ENCODE peak calls at places on chromosomes 11 and 22, in ten cellular contexts. B, S, F, Y, G, H, K, V, R and U are unnamed samples.

GRCh38 chr11:48006301-48006992 is 26.1 kb downstream of the PTPRJ start:
- DNase-seq in B (no peak), S (no peak), F (no peak), Y (peak; percentile 51), G (no peak), H (peak; percentile 62), K (no peak), V (no peak), R (peak; percentile 17), U (no peak)

GRCh38 chr11:112965601-112966125 is 4.4 kb downstream of the NCAM1 start:
- DNase-seq in B (no peak), S (peak; percentile 10), F (no peak), Y (no peak), G (peak; percentile 16), H (no peak), K (no peak), V (no peak), R (no peak), U (no peak)

GRCh38 chr11:1348748-1349073 is 39.3 kb upstream of the TOLLIP start:
- DNase-seq in B (no peak), S (no peak), F (no peak), Y (no peak), G (no peak), H (no peak), K (no peak), V (no peak), R (no peak), U (no peak)

GRCh38 chr11:67058506-67058905 is 1.9 kb downstream of the RHOD start:
- DNase-seq in B (no peak), S (no peak), F (no peak), Y (no peak), G (no peak), H (no peak), K (no peak), V (no peak), R (no peak), U (no peak)

GRCh38 chr11:109726061-109726460 is 304.1 kb downstream of the C11orf87 start:
- DNase-seq in B (no peak), S (no peak), F (no peak), Y (no peak), G (no peak), H (no peak), K (no peak), V (no peak), R (no peak), U (no peak)

GRCh38 chr22:45042263-45042662 is 32.5 kb upstream of the PHF21B start:
- DNase-seq in B (no peak), S (no peak), F (no peak), Y (no peak), G (no peak), H (no peak), K (no peak), V (no peak), R (no peak), U (no peak)

GRCh38 chr11:130216221-130216550 is 56.6 kb downstream of the ST14 start:
- DNase-seq in B (no peak), S (no peak), F (no peak), Y (no peak), G (no peak), H (no peak), K (no peak), V (no peak), R (no peak), U (peak; percentile 25)

GRCh38 chr11:85348945-85349344 is 278.2 kb downstream of the DLG2 start:
- DNase-seq in B (no peak), S (no peak), F (no peak), Y (no peak), G (no peak), H (no peak), K (no peak), V (no peak), R (no peak), U (no peak)

GRCh38 chr11:79396674-79397073 is 44.2 kb downstream of the TENM4 start:
- DNase-seq in B (no peak), S (no peak), F (no peak), Y (no peak), G (no peak), H (no peak), K (no peak), V (no peak), R (no peak), U (no peak)

GRCh38 chr22:46079861-46080821 is 70.2 kb upstream of the PPARA start:
- DNase-seq in B (no peak), S (no peak), F (no peak), Y (no peak), G (peak; percentile 88), H (no peak), K (peak; percentile 90), V (peak; percentile 85), R (peak; percentile 89), U (peak; percentile 71)

GRCh38 chr11:63974259-63975143 is at the start of gene COX8A:
- DNase-seq in B (peak; percentile 90), S (peak; percentile 100), F (peak; percentile 99), Y (peak; percentile 100), G (peak; percentile 96), H (peak; percentile 100), K (peak; percentile 92), V (peak; percentile 94), R (peak; percentile 99), U (peak; percentile 96)
- H3K36me3 ChIP-seq in B (no peaks in the 10 kb centered on the region), S (no peaks in the 10 kb centered on the region), F (no peaks in the 10 kb centered on the region), Y (peaks cover 5% of the 10 kb centered on the region), G (peaks cover 19% of the 10 kb centered on the region), H (peaks cover 6% of the 10 kb centered on the region), K (peaks cover 6% of the 10 kb centered on the region), V (peaks cover 6% of the 10 kb centered on the region), R (no peaks in the 10 kb centered on the region), U (no peaks in the 10 kb centered on the region)

DNA sequence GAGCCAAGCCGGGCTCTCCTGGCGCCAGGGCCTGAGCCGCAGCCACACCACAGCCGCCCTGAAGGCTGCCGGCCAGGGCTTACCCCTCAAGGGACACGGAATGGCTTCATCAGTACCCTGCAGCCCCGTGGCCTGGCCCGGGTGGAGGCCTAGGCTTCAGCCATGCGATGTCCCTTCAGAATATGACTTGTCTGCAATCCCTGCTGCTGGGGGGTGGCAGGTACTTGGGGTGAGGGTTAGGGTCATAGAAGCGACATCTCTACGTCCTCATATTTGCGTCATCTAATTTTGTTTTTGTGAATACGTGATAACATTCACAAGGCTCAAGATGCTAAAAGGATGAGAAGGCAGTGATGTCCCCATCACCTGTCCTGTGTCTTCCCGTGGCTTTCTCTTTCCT is 6.4 kb downstream of the CCND1 start:
- DNase-seq in B (no peak), S (no peak), F (no peak), Y (no peak), G (no peak), H (no peak), K (peak; percentile 45), V (no peak), R (no peak), U (no peak)
- H3K36me3 ChIP-seq in B (no peaks in the 10 kb centered on the region), S (no peaks in the 10 kb centered on the region), F (no peaks in the 10 kb centered on the region), Y (peaks cover 91% of the 10 kb centered on the region), G (peaks cover 2% of the 10 kb centered on the region), H (peaks cover 76% of the 10 kb centered on the region), K (peaks cover 100% of the 10 kb centered on the region), V (peaks cover 87% of the 10 kb centered on the region), R (no peaks in the 10 kb centered on the region), U (peaks cover 60% of the 10 kb centered on the region)

GRCh38 chr11:70433526-70433925 is 35.2 kb downstream of the CTTN start:
- DNase-seq in B (no peak), S (no peak), F (no peak), Y (no peak), G (no peak), H (no peak), K (no peak), V (no peak), R (no peak), U (no peak)

GRCh38 chr11:70433038-70433437 is 34.7 kb downstream of the CTTN start:
- DNase-seq in B (no peak), S (no peak), F (no peak), Y (no peak), G (no peak), H (no peak), K (no peak), V (no peak), R (no peak), U (no peak)

GRCh38 chr11:70431611-70432010 is 33.3 kb downstream of the CTTN start:
- DNase-seq in B (no peak), S (no peak), F (no peak), Y (no peak), G (no peak), H (no peak), K (no peak), V (no peak), R (no peak), U (no peak)

GRCh38 chr11:70432065-70432464 is 33.7 kb downstream of the CTTN start:
- DNase-seq in B (no peak), S (no peak), F (no peak), Y (no peak), G (no peak), H (no peak), K (no peak), V (no peak), R (no peak), U (no peak)

DNA sequence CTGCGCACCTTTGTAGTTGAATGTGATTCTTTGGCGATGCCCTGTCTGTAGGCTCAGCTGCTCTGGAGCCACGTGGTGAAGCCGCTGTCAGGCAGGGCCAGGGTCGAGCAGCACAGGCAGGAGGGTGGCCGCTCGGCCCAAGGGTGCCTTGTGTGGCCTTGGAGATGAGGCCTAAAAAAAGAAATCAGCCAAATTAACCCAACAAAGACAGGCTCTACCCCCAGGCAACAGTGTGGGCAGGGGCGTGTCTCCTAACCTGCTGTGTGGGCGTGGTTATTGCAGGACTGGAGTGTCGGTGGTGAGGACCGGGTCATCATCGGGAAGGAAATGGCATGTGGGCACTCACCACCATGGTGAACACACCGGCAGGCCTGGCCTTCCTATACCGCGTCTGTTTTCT is 34.3 kb downstream of the CTTN start:
- DNase-seq in B (no peak), S (no peak), F (no peak), Y (no peak), G (no peak), H (no peak), K (no peak), V (no peak), R (no peak), U (no peak)
- H3K36me3 ChIP-seq in B (no peaks in the 10 kb centered on the region), S (no peaks in the 10 kb centered on the region), F (no peaks in the 10 kb centered on the region), Y (peaks cover 92% of the 10 kb centered on the region), G (peaks cover 99% of the 10 kb centered on the region), H (peaks cover 96% of the 10 kb centered on the region), K (peaks cover 77% of the 10 kb centered on the region), V (peaks cover 87% of the 10 kb centered on the region), R (no peaks in the 10 kb centered on the region), U (peaks cover 82% of the 10 kb centered on the region)

DNA sequence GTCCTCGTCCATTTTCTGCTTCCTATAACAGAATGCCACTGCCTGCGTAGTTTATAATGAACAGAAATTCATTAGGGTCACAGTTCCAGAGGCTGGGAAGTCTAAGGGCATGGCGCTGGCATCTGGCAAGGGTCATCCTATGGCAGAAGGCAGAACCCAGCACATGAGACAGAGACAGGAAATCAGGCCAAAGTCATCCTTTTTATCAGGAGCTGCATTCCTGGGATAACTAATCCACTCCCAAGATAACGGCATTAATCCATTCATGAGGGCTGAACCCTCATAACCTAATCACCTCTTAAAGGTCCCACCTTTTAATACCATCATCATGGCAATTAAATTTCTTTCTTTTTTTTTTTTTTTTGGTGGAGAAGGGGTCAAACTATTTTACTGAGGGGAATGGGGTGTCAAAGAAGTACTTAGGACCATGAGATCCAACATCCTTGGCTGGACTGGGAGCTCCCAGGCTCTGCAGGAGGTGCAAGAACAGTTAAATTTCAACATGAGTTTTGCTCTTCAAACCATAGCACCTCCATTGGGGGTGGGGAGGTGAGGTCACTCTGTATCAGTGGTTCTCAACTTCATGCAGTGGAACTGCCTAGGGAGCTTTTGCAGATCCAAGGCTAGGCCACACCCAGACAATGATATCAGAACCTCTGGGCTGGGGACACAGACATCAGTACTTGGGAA is 4.4 kb downstream of the TMEM109 start:
- DNase-seq in B (no peak), S (no peak), F (no peak), Y (no peak), G (no peak), H (no peak), K (no peak), V (no peak), R (no peak), U (no peak)
- H3K36me3 ChIP-seq in B (peaks cover 20% of the 10 kb centered on the region), S (no peaks in the 10 kb centered on the region), F (no peaks in the 10 kb centered on the region), Y (peaks cover 25% of the 10 kb centered on the region), G (peaks cover 36% of the 10 kb centered on the region), H (peaks cover 28% of the 10 kb centered on the region), K (peaks cover 3% of the 10 kb centered on the region), V (peaks cover 22% of the 10 kb centered on the region), R (no peaks in the 10 kb centered on the region), U (peaks cover 40% of the 10 kb centered on the region)